ENCODE peak calls at places on chromosomes 4 and X, in ten cellular contexts. W, F, Y, H, L, O, A, B, K and N are unnamed samples.

GRCh38 chr4:2135083-2135482 is 76.0 kb downstream of the NAT8L start:
- DNase-seq in W (no peak), F (peak), Y (peak), H (no peak), L (no peak), O (no peak), A (no peak), B (no peak), K (no peak), N (no peak)

GRCh38 chr4:69051576-69051943 is 44.7 kb upstream of the UGT2B7 start:
- DNase-seq in W (no peak), F (no peak), Y (no peak), H (no peak), L (no peak), O (no peak), A (no peak), B (no peak), K (no peak), N (no peak)

GRCh38 chrX:20144491-20144890 is 2.9 kb upstream of the EIF1AX start:
- DNase-seq in W (no peak), F (peak), Y (peak), H (no peak), L (no peak), O (no peak), A (no peak), B (no peak), K (no peak), N (no peak)

GRCh38 chr4:185820119-185821028 is 8.4 kb upstream of the SORBS2 start:
- DNase-seq in W (no peak), F (no peak), Y (no peak), H (no peak), L (peak), O (no peak), A (no peak), B (no peak), K (no peak), N (no peak)

GRCh38 chrX:46637937-46638336 is 64.4 kb downstream of the CHST7 start:
- DNase-seq in W (no peak), F (peak), Y (peak), H (no peak), L (no peak), O (no peak), A (no peak), B (no peak), K (no peak), N (no peak)

GRCh38 chrX:29281078-29281742 is 694.0 kb downstream of the IL1RAPL1 start:
- DNase-seq in W (no peak), F (no peak), Y (no peak), H (no peak), L (no peak), O (no peak), A (no peak), B (no peak), K (no peak), N (no peak)

GRCh38 chr4:52052475-52052780 is 1.3 kb downstream of the SPATA18 start:
- DNase-seq in W (peak), F (no peak), Y (peak), H (no peak), L (no peak), O (no peak), A (no peak), B (no peak), K (no peak), N (no peak)

GRCh38 chrX:23276475-23276874 is 58.2 kb upstream of the PTCHD1 start:
- DNase-seq in W (no peak), F (no peak), Y (no peak), H (no peak), L (no peak), O (no peak), A (no peak), B (no peak), K (no peak), N (no peak)

GRCh38 chrX:150934453-150934852 is 36.0 kb upstream of the CD99L2 start:
- DNase-seq in W (no peak), F (peak), Y (no peak), H (no peak), L (no peak), O (no peak), A (no peak), B (no peak), K (peak), N (no peak)

GRCh38 chr4:129623233-129623632 is 527.3 kb downstream of the C4orf33 start:
- DNase-seq in W (no peak), F (no peak), Y (peak), H (no peak), L (no peak), O (no peak), A (no peak), B (no peak), K (no peak), N (no peak)

DNA sequence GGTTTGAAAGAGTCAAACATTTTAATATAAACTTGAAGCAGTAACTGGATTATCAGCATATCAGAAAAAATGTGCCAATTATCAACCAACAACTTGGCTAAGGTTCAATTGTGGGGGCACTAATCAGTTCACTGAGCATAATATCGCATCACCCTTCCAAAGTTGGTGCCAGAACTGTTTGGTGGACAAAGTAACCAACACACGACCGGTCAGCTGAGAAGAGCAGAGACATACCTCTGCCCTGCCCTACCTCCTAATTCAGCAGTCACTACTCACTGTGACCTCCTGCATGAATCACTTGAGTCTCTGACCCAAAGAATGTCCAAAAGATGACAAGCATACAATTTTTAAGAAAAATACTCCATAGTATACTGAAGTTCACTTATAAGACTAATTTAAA is 53.2 kb downstream of the TSPAN5 start:
- DNase-seq in W (no peak), F (peak), Y (no peak), H (no peak), L (no peak), O (no peak), A (no peak), B (no peak), K (no peak), N (no peak)
- H3K4me3 ChIP-seq in W (no peak), F (no peak), Y (no peak), H (no peak), L (no peak), O (no peak), A (no peak), B (no peak), K (no peak), N (no peak)

GRCh38 chr4:40204507-40205258 is 7.9 kb downstream of the RHOH start:
- DNase-seq in W (no peak), F (no peak), Y (no peak), H (no peak), L (no peak), O (no peak), A (no peak), B (no peak), K (no peak), N (no peak)
- H3K4me3 ChIP-seq in W (no peak), F (no peak), Y (no peak), H (peak), L (no peak), O (no peak), A (no peak), B (no peak), K (no peak), N (no peak)

GRCh38 chr4:170027181-170027829 is 1.1 kb upstream of the MFAP3L start:
- DNase-seq in W (peak), F (peak), Y (peak), H (peak), L (peak), O (peak), A (peak), B (peak), K (peak), N (peak)
- H3K4me3 ChIP-seq in W (peak), F (peak), Y (peak), H (peak), L (peak), O (peak), A (peak), B (peak), K (peak), N (peak)

DNA sequence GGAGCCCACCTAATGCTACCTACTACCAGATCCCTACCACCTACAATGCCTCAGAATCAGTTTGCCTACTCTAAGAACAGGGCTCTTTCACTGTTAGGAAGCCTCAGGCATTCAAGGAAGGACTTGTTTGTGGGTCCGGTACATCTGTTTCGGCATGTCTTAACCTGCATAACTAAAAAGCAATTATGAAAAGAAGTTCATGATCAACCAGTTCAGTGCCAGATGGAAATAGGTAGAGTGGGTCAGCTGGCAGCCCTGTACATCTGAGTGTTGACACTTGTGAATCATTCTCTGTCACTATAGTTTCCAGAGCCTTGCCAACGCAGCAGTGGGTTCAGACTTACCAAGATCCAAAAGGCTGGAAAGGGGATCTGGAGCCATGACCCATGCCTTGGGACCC is 3.3 kb downstream of the TMEM185A start:
- DNase-seq in W (no peak), F (no peak), Y (no peak), H (no peak), L (no peak), O (no peak), A (no peak), B (no peak), K (no peak), N (no peak)
- H3K4me3 ChIP-seq in W (no peak), F (no peak), Y (no peak), H (no peak), L (no peak), O (no peak), A (no peak), B (no peak), K (no peak), N (no peak)

DNA sequence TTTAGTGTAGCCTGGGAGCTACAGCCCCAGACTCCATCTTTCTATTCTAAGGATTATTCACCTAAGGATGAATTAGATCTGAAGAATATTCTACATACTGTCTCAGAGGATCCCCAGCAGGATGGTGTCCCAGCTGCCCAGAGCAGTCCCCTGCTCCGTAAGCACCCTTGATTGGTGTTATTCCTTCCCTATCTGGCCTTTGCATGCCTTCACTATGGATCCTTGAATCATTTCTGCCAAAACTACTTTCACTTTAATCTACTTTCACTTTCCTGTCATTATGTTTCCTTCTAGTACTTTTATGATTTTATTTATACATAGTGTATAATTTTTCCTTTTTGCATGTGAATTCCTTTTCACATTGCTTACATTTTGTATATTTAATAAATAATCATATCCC is 39.2 kb downstream of the ARHGAP24 start:
- DNase-seq in W (no peak), F (no peak), Y (no peak), H (no peak), L (no peak), O (no peak), A (no peak), B (no peak), K (no peak), N (no peak)
- H3K4me3 ChIP-seq in W (no peak), F (no peak), Y (no peak), H (no peak), L (no peak), O (no peak), A (no peak), B (no peak), K (peak), N (no peak)